ENCODE peak calls at places on chromosomes 4 and X, in eight cellular contexts. G is CD4-positive, alpha-beta memory T cell; Y is right cardiac atrium; E is naive thymus-derived CD4-positive, alpha-beta T cell; T is H9; Z is tibial nerve; U is lower lobe of right lung; X is heart left ventricle. L is an unnamed sample.

GRCh38 chrX:130769835-130770234 is 133.2 kb downstream of the ENOX2 start:
- DNase-seq in G (no peak), Y (no peak), E (no peak), T (no peak), Z (no peak), U (no peak), X (no peak), L (no peak)

GRCh38 chr4:176241703-176242102 is 27.3 kb downstream of the ASB5 start:
- DNase-seq in G (no peak), Y (no peak), E (no peak), T (no peak), Z (no peak), U (no peak), X (no peak), L (no peak)

GRCh38 chrX:51406688-51407519 is 74.3 kb downstream of the NUDT10 start:
- DNase-seq in G (no peak), Y (no peak), E (no peak), T (no peak), Z (no peak), U (no peak), X (no peak), L (no peak)

GRCh38 chrX:100316987-100317386 is 93.1 kb downstream of the PCDH19 start:
- DNase-seq in G (no peak), Y (no peak), E (no peak), T (no peak), Z (no peak), U (peak; percentile 49), X (no peak), L (no peak)

GRCh38 chr4:48830706-48831531 is at the start of gene OCIAD1:
- DNase-seq in G (peak; percentile 91), Y (peak; percentile 97), E (peak; percentile 93), T (peak; percentile 99), Z (peak; percentile 94), U (peak; percentile 98), X (peak; percentile 99), L (peak; percentile 99)

GRCh38 chr4:12852338-12853307 is 631.5 kb downstream of the RAB28 start:
- DNase-seq in G (no peak), Y (no peak), E (no peak), T (peak; percentile 48), Z (no peak), U (no peak), X (no peak), L (peak; percentile 75)

GRCh38 chr4:139928568-139928967 is 225.4 kb downstream of the MAML3 start:
- DNase-seq in G (no peak), Y (no peak), E (no peak), T (no peak), Z (no peak), U (no peak), X (no peak), L (no peak)

GRCh38 chr4:15100994-15101695 is 98.9 kb downstream of the CPEB2 start:
- DNase-seq in G (no peak), Y (no peak), E (no peak), T (no peak), Z (no peak), U (no peak), X (no peak), L (no peak)

GRCh38 chrX:154818916-154819770 is 13.9 kb upstream of the MPP1 start:
- DNase-seq in G (no peak), Y (no peak), E (no peak), T (no peak), Z (no peak), U (no peak), X (no peak), L (peak; percentile 79)

GRCh38 chr4:23005691-23006090 is 313.0 kb downstream of the GBA3 start:
- DNase-seq in G (no peak), Y (no peak), E (no peak), T (no peak), Z (no peak), U (no peak), X (no peak), L (no peak)

GRCh38 chr4:69708211-69708610 is 52.2 kb downstream of the SULT1B1 start:
- DNase-seq in G (no peak), Y (no peak), E (no peak), T (no peak), Z (no peak), U (no peak), X (no peak), L (no peak)

GRCh38 chr4:147546341-147546740 is 65.4 kb downstream of the EDNRA start:
- DNase-seq in G (no peak), Y (no peak), E (no peak), T (no peak), Z (no peak), U (no peak), X (no peak), L (no peak)

GRCh38 chr4:112817933-112818921 is 181.3 kb downstream of the LARP7 start:
- DNase-seq in G (no peak), Y (peak; percentile 72), E (no peak), T (peak; percentile 86), Z (peak; percentile 57), U (peak; percentile 54), X (peak; percentile 64), L (peak; percentile 62)

DNA sequence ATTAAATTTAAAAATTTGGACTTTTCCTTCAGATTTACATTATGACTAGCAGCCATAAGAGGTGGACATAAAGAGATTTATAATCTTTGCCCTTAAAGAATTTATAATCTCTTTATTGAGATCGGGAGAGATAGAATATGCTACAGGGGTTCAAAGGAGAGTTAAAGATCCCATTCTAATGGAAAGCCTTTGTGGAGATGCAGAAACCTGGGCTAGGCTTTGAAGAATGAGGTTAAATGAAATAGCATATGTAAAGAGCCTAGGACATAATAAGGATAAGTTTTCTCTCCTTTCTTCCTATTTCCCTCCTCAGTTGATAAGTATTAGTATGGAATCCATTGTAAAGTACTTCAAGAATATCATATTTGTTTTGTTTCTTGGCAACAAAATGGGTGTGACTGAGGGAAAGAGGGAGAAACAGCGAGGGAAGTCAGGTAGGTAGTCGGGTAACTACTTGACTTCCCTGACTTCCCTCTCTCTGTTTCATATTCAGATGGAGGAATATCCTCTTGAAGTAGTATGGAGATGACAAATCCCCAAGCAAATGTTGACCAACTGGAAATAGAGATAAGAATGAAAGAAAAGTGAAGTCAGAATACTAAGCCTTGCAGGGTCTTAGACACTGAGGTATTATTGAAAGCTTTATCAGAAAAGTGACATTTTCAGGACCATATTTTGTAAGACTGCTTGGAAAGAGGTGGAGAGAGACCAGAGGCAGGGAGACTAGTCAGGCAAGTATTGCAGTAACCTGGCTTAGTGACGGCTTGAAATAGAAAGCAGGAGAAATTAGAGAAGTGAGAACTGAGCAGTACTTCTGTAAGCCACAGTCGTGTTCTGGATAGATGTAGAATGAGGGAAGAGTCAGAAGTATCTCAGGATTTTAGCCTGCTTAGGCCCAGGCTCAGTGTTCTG is 82.9 kb downstream of the PDLIM5 start:
- DNase-seq in G (no peak), Y (no peak), E (no peak), T (no peak), Z (no peak), U (no peak), X (no peak), L (peak; percentile 74)
- H3K4me1 ChIP-seq in G (no peaks in the 10 kb centered on the region), Y (peaks cover 7% of the 10 kb centered on the region), E (no peaks in the 10 kb centered on the region), T (peaks cover 11% of the 10 kb centered on the region), Z (peaks cover 3% of the 10 kb centered on the region), U (peaks cover 51% of the 10 kb centered on the region), X (peaks cover 6% of the 10 kb centered on the region), L (peaks cover 44% of the 10 kb centered on the region)

DNA sequence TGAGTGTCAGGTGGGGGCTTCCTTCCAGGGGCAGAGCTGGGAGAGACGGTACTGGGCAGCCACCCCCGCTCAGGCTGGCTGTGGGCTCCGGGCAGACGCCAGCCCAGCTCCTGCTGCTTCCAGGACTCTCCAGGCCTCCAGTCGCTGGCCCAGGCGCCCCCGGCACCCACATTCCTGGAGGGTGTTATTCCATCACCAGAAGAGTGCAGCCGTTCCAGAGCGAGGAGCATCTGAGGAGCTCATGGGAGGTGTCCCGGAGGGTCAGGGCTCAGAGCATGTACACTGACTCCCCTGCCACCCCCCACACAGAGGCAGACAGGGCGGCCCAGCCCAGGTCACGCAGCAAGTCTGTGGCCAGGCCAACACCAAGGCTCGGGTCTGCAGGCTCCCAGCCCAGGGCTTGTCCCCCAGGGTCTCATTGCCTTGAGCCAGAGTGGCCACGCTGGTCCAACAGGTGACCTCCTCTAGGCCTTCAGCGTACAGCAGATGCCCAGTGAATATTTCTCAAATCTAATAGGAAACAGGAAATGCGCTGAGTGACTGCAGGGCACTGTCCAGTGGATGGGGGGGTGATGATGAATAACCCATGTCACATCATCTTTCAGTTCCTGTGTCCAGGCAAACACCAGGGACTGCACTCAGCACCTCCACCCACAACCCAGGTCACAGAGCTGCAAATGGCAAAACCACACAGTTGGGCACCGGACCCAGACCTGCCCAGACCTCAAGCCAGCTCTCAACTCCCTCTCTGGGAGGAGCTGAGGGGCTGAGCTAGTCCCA is 37.2 kb downstream of the ABLIM2 start:
- DNase-seq in G (no peak), Y (no peak), E (no peak), T (no peak), Z (no peak), U (no peak), X (no peak), L (no peak)
- H3K4me1 ChIP-seq in G (no peaks in the 10 kb centered on the region), Y (peaks cover 7% of the 10 kb centered on the region), E (peaks cover 2% of the 10 kb centered on the region), T (no peaks in the 10 kb centered on the region), Z (no peaks in the 10 kb centered on the region), U (peaks cover 7% of the 10 kb centered on the region), X (no peaks in the 10 kb centered on the region), L (no peaks in the 10 kb centered on the region)

DNA sequence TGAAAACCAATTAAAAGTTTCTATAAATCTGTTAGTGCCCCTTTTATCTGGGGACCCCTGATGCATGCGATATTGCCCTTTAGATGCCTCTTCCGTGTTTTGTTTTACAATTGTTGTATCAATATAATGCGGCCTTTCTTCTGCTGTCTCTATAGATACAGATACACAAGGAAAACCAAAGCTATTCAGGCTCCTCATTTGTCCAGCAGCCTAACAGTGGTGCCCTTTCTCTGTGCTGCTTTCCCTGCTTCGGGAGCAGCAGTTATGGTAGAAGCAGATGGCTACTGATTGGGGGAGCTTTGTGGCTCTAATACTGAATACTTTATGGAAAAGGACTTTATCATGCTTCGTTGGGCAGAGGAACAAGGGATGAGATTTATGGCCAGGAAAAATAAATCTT is 10.6 kb upstream of the PRDM8 start:
- DNase-seq in G (no peak), Y (no peak), E (no peak), T (no peak), Z (no peak), U (no peak), X (no peak), L (no peak)
- H3K4me1 ChIP-seq in G (peaks cover 38% of the 10 kb centered on the region), Y (peaks cover 3% of the 10 kb centered on the region), E (peaks cover 28% of the 10 kb centered on the region), T (peaks cover 3% of the 10 kb centered on the region), Z (no peaks in the 10 kb centered on the region), U (peaks cover 36% of the 10 kb centered on the region), X (no peaks in the 10 kb centered on the region), L (no peaks in the 10 kb centered on the region)

GRCh38 chrX:10010686-10011085 is 43.5 kb downstream of the CLDN34 start:
- DNase-seq in G (no peak), Y (no peak), E (no peak), T (no peak), Z (no peak), U (no peak), X (no peak), L (no peak)

GRCh38 chrX:10014462-10015373 is 47.6 kb downstream of the CLDN34 start:
- DNase-seq in G (peak; percentile 84), Y (peak; percentile 93), E (peak; percentile 74), T (peak; percentile 82), Z (peak; percentile 65), U (peak; percentile 93), X (peak; percentile 93), L (peak; percentile 51)

GRCh38 chrX:10011261-10011931 is 44.2 kb downstream of the CLDN34 start:
- DNase-seq in G (no peak), Y (no peak), E (no peak), T (no peak), Z (no peak), U (no peak), X (no peak), L (no peak)

GRCh38 chrX:10011991-10012390 is 44.8 kb downstream of the CLDN34 start:
- DNase-seq in G (no peak), Y (no peak), E (no peak), T (peak; percentile 44), Z (no peak), U (peak; percentile 52), X (no peak), L (no peak)

GRCh38 chrX:10012776-10013175 is 45.6 kb downstream of the CLDN34 start:
- DNase-seq in G (no peak), Y (no peak), E (no peak), T (no peak), Z (no peak), U (no peak), X (no peak), L (no peak)
- H3K4me1 ChIP-seq in G (peaks cover 36% of the 10 kb centered on the region), Y (peaks cover 4% of the 10 kb centered on the region), E (peaks cover 4% of the 10 kb centered on the region), T (peaks cover 15% of the 10 kb centered on the region), Z (no peaks in the 10 kb centered on the region), U (peaks cover 30% of the 10 kb centered on the region), X (no peaks in the 10 kb centered on the region), L (no peaks in the 10 kb centered on the region)

L was measured in Karpas-422.